ENCODE peak calls at places on chromosomes 11 and 22, in five cellular contexts. A, O, N, F and I are unnamed samples. For H3K27me3, the result is how much of the 10 kb centered on the place peaks cover.

GRCh38 chr11:46554205-46555162 is 39.3 kb downstream of the AMBRA1 start:
- DNase-seq in A (no peak), O (no peak), N (peak), F (peak), I (peak)

GRCh38 chr11:72195921-72196320 is 4.0 kb downstream of the FOLR1 start:
- DNase-seq in A (no peak), O (no peak), N (no peak), F (no peak), I (no peak)

GRCh38 chr11:61675826-61676225 is 4.4 kb upstream of the DAGLA start:
- DNase-seq in A (no peak), O (no peak), N (peak), F (no peak), I (no peak)

GRCh38 chr11:2202071-2202899 is 30.7 kb upstream of the TH start:
- DNase-seq in A (no peak), O (no peak), N (no peak), F (no peak), I (no peak)

GRCh38 chr11:91871791-91872190 is 352.8 kb upstream of the FAT3 start:
- DNase-seq in A (no peak), O (no peak), N (no peak), F (no peak), I (no peak)

GRCh38 chr11:73553266-73553665 is 44.6 kb downstream of the FAM168A start:
- DNase-seq in A (no peak), O (no peak), N (peak), F (no peak), I (no peak)

GRCh38 chr11:102974552-102975280 is 19.2 kb upstream of the MMP13 start:
- DNase-seq in A (no peak), O (no peak), N (peak), F (no peak), I (no peak)

GRCh38 chr11:10699072-10699471 is 5.5 kb upstream of the IRAG1 start:
- DNase-seq in A (no peak), O (no peak), N (peak), F (no peak), I (no peak)

GRCh38 chr11:76054330-76054729 is 152.0 kb downstream of the WNT11 start:
- DNase-seq in A (no peak), O (no peak), N (no peak), F (no peak), I (no peak)

GRCh38 chr11:125167292-125167953 is 2.9 kb downstream of the PKNOX2 start:
- DNase-seq in A (no peak), O (no peak), N (no peak), F (no peak), I (no peak)

GRCh38 chr11:32071811-32072210 is 19.1 kb upstream of the RCN1 start:
- DNase-seq in A (no peak), O (no peak), N (peak), F (no peak), I (no peak)

GRCh38 chr11:2800655-2801531 is 84.7 kb downstream of the CDKN1C start:
- DNase-seq in A (no peak), O (no peak), N (no peak), F (no peak), I (peak)

GRCh38 chr11:34154059-34154875 is 48.8 kb downstream of the NAT10 start:
- DNase-seq in A (no peak), O (peak), N (no peak), F (no peak), I (no peak)

GRCh38 chr11:15616130-15617105 is 501.7 kb downstream of the INSC start:
- DNase-seq in A (no peak), O (no peak), N (no peak), F (no peak), I (no peak)

GRCh38 chr22:25845985-25846745 is 104.2 kb downstream of the MYO18B start:
- DNase-seq in A (no peak), O (no peak), N (peak), F (no peak), I (no peak)

GRCh38 chr11:113556036-113556435 is 80.8 kb upstream of the DRD2 start:
- DNase-seq in A (no peak), O (no peak), N (no peak), F (no peak), I (no peak)

GRCh38 chr22:33909075-33909458 is 11.2 kb downstream of the LARGE1 start:
- DNase-seq in A (no peak), O (no peak), N (peak), F (no peak), I (peak)

GRCh38 chr11:121249039-121249663 is 43.4 kb upstream of the SC5D start:
- DNase-seq in A (peak), O (no peak), N (peak), F (no peak), I (no peak)

GRCh38 chr11:86888164-86888977 is 66.8 kb downstream of the FZD4 start:
- DNase-seq in A (no peak), O (no peak), N (peak), F (no peak), I (no peak)

GRCh38 chr11:35122308-35122707 is 16.7 kb upstream of the CD44 start:
- DNase-seq in A (no peak), O (no peak), N (no peak), F (no peak), I (no peak)

GRCh38 chr11:107176148-107177105 is 158.2 kb upstream of the GUCY1A2 start:
- DNase-seq in A (no peak), O (no peak), N (no peak), F (no peak), I (no peak)

GRCh38 chr22:42928969-42929837 is 72.1 kb upstream of the ARFGAP3 start:
- DNase-seq in A (no peak), O (peak), N (peak), F (peak), I (peak)

GRCh38 chr22:25534724-25535123 is 29.8 kb upstream of the GRK3 start:
- DNase-seq in A (no peak), O (no peak), N (no peak), F (no peak), I (no peak)

GRCh38 chr22:25558341-25558740 is 6.1 kb upstream of the GRK3 start:
- DNase-seq in A (no peak), O (no peak), N (no peak), F (no peak), I (no peak)

GRCh38 chr11:111996129-111996528 is 29.1 kb upstream of the DLAT start:
- DNase-seq in A (no peak), O (no peak), N (peak), F (no peak), I (no peak)

DNA sequence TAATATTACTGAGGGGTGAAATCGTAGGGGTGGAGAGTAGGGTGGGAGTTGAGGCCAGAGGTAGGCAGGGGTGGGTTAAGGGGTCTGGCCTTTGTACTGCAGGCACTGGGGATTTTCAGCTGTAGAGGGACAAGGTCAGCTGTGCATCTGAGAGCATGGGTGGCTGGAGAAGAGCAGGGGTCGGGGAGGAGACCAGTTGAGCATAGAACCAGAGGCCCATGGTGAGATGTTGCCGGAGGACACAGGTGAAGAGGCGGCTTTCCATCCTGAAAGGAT is 12.1 kb upstream of the CELSR1 start:
- DNase-seq in A (no peak), O (no peak), N (no peak), F (no peak), I (no peak)
- H3K27me3 ChIP-seq in A (under half), O (under half), N (under half), F (under half), I (under half)

DNA sequence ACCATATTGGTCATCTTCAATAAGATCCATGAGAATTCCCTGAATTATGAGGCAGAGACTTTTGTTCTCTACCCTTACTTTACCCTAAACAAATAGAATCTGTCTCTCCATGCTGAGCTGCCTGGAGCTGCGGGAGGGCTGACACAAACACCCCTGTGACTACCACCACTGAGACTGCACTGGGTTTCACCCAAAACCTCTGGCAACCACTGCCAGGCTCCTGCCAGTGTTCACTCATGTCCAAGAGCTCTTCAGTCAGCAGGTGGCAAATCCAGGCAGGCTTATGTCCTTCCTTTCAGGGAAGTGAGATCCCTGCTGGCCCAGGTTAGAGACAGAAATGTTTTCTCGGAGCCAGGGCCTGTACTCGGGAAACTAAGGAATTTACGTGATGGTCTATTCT is 1105.3 kb downstream of the LRRC4C start:
- DNase-seq in A (no peak), O (no peak), N (no peak), F (no peak), I (no peak)
- H3K27me3 ChIP-seq in A (under half), O (under half), N (under half), F (under half), I (under half)

GRCh38 chr22:27125539-27125938 is 468.2 kb downstream of the MIAT start:
- DNase-seq in A (no peak), O (no peak), N (no peak), F (no peak), I (no peak)
- H3K27me3 ChIP-seq in A (under half), O (under half), N (under half), F (under half), I (under half)

GRCh38 chr22:32545801-32546200 is 71.2 kb downstream of the FBXO7 start:
- DNase-seq in A (no peak), O (no peak), N (peak), F (no peak), I (peak)
- H3K27me3 ChIP-seq in A (under half), O (under half), N (under half), F (under half), I (under half)

GRCh38 chr11:134386945-134387344 is 25.1 kb downstream of the B3GAT1 start:
- DNase-seq in A (no peak), O (no peak), N (no peak), F (no peak), I (no peak)
- H3K27me3 ChIP-seq in A (under half), O (under half), N (under half), F (under half), I (under half)

DNA sequence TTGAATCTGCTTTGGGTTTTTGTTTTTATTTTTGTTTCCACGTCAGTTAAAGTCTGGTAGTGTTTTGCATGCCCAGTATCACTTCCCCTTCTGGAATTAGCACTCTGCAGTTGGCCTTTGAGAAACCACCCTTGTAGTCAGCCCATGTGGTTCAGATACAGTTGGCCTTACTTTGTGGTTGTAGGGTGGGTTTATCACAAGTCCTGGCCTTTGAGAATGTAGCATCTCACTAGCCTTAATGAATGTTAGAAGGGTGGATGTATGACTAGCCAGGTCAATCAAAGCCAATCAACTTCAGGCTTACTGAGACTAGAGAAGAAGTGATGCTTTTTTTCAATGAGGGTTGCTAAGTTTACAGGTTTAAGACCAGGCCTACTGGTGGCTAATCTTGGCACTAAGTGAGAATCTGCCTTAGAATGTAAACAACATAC is 19.8 kb downstream of the ARL14EP start:
- DNase-seq in A (no peak), O (peak), N (no peak), F (no peak), I (no peak)
- H3K27me3 ChIP-seq in A (under half), O (under half), N (under half), F (under half), I (under half)